ENCODE peak calls at places on chromosome 20, in seven cellular contexts. T, C, P, S, O, J and R are unnamed samples.

GRCh38 chr20:10823585-10823984 is 149.8 kb upstream of the JAG1 start:
- DNase-seq in T (no peak), C (no peak), P (no peak), S (no peak), O (no peak), J (no peak), R (no peak)

GRCh38 chr20:9218412-9219001 is 149.6 kb downstream of the PLCB4 start:
- DNase-seq in T (no peak), C (no peak), P (no peak), S (no peak), O (no peak), J (no peak), R (no peak)

GRCh38 chr20:7665311-7665863 is 274.9 kb downstream of the HAO1 start:
- DNase-seq in T (no peak), C (no peak), P (no peak), S (no peak), O (no peak), J (no peak), R (no peak)

GRCh38 chr20:63974402-63975200 is 4.8 kb downstream of the SAMD10 start:
- DNase-seq in T (no peak), C (no peak), P (no peak), S (no peak), O (no peak), J (no peak), R (peak)

GRCh38 chr20:16491277-16491912 is 81.9 kb downstream of the KIF16B start:
- DNase-seq in T (no peak), C (no peak), P (no peak), S (no peak), O (no peak), J (no peak), R (no peak)

GRCh38 chr20:48128436-48128835 is 343.2 kb upstream of the SULF2 start:
- DNase-seq in T (no peak), C (no peak), P (no peak), S (no peak), O (no peak), J (peak), R (no peak)

GRCh38 chr20:18613553-18613952 is 25.7 kb downstream of the DTD1 start:
- DNase-seq in T (no peak), C (no peak), P (no peak), S (no peak), O (no peak), J (peak), R (no peak)

GRCh38 chr20:1242530-1242929 is 16.7 kb downstream of the RAD21L1 start:
- DNase-seq in T (no peak), C (no peak), P (no peak), S (no peak), O (no peak), J (no peak), R (no peak)

GRCh38 chr20:37992802-37993538 is 40.3 kb downstream of the TTI1 start:
- DNase-seq in T (no peak), C (no peak), P (peak), S (peak), O (peak), J (peak), R (no peak)

GRCh38 chr20:25246182-25246943 is 1.5 kb upstream of the PYGB start:
- DNase-seq in T (no peak), C (no peak), P (no peak), S (no peak), O (no peak), J (no peak), R (no peak)

GRCh38 chr20:6768228-6769185 is 1.0 kb downstream of the BMP2 start:
- DNase-seq in T (peak), C (no peak), P (peak), S (peak), O (peak), J (peak), R (peak)

GRCh38 chr20:50320910-50321796 is 130.5 kb downstream of the CEBPB start:
- DNase-seq in T (peak), C (no peak), P (peak), S (peak), O (no peak), J (peak), R (no peak)

GRCh38 chr20:40638414-40638813 is 50.6 kb downstream of the MAFB start:
- DNase-seq in T (no peak), C (no peak), P (no peak), S (no peak), O (no peak), J (peak), R (no peak)

GRCh38 chr20:6562111-6562510 is 205.4 kb upstream of the BMP2 start:
- DNase-seq in T (no peak), C (no peak), P (no peak), S (no peak), O (no peak), J (no peak), R (no peak)

GRCh38 chr20:48826883-48827771 is 672 bp downstream of the PREX1 start:
- DNase-seq in T (peak), C (no peak), P (peak), S (no peak), O (no peak), J (no peak), R (no peak)

GRCh38 chr20:4560667-4561066 is 161.0 kb upstream of the PRND start:
- DNase-seq in T (no peak), C (no peak), P (no peak), S (no peak), O (no peak), J (no peak), R (no peak)

GRCh38 chr20:1415667-1416468 is 23.0 kb upstream of the FKBP1A start:
- DNase-seq in T (no peak), C (no peak), P (no peak), S (peak), O (no peak), J (peak), R (no peak)

GRCh38 chr20:62142252-62143117 is 709 bp downstream of the PSMA7 start:
- DNase-seq in T (peak), C (no peak), P (no peak), S (no peak), O (no peak), J (no peak), R (no peak)

GRCh38 chr20:19628570-19629134 is 129.4 kb upstream of the RIN2 start:
- DNase-seq in T (peak), C (no peak), P (no peak), S (no peak), O (peak), J (peak), R (no peak)

GRCh38 chr20:19631410-19631809 is 126.6 kb upstream of the RIN2 start:
- DNase-seq in T (no peak), C (no peak), P (no peak), S (no peak), O (no peak), J (no peak), R (no peak)

GRCh38 chr20:19633985-19634384 is 124.1 kb upstream of the RIN2 start:
- DNase-seq in T (no peak), C (no peak), P (no peak), S (no peak), O (no peak), J (no peak), R (no peak)
- TF ChIP-seq CTCF in T (no peak), C (no peak), P (no peak), S (no peak), O (no peak), J (no peak), R (no peak)

GRCh38 chr20:35342154-35342769 is 50.0 kb upstream of the FAM83C start:
- DNase-seq in T (peak), C (no peak), P (no peak), S (no peak), O (no peak), J (no peak), R (no peak)
- TF ChIP-seq CTCF in T (no peak), C (no peak), P (no peak), S (no peak), O (peak), J (no peak), R (peak)

DNA sequence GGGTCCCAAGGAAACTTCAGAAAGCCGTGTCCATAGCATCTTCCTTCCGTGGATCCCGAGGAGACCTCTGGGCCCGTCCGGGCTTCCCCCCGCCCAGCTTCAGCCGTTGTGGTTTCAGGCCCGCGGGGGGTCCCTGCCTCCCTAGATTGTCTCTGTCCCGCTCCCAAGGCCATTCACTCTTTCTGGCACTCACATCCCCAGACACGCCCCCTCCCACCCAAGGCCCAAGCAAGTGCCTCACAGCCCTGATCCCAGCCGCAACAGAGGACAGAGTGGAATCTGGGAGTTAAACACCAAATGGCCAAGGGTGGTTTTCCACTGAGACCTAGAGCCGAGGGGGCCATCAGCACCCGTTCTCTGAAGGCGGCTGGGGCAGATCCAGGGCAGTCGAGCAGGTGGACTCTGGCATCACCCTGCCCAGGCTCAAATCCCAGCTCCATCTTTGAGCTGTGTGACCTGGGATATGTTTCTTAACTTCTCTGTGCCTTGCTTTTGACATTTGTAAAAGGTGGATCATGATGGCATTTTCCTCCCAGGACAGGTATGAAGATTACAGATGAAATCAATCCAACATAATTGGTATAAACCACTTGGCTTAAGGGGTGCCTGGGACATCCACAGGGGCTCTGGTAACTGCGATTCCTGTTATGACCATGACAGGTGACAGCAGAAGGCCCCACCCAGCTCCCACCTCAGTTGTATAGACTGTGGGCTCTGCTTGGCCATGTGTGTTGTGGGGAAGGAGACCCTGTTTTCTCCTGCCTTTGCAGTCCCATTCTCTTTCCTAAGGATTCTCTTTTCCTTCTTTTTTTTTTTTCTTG is 48.1 kb downstream of the CTCFL start:
- DNase-seq in T (peak), C (no peak), P (no peak), S (no peak), O (no peak), J (no peak), R (no peak)
- TF ChIP-seq CTCF in T (no peak), C (no peak), P (no peak), S (no peak), O (no peak), J (no peak), R (no peak)

GRCh38 chr20:43590036-43590391 is 723 bp upstream of the IFT52 start:
- DNase-seq in T (peak), C (peak), P (no peak), S (no peak), O (peak), J (no peak), R (peak)
- TF ChIP-seq CTCF in T (no peak), C (no peak), P (peak), S (no peak), O (no peak), J (no peak), R (no peak)